ENCODE peak calls at places on chromosome 20, in seven cellular contexts. X is mucosa of gallbladder; U is Right ventricle myocardium superior; N is lower lobe of right lung; O is effector memory CD8-positive, alpha-beta T cell; Z is midbrain; C is T-helper 9 cell. A is an unnamed sample.

GRCh38 chr20:34516038-34516873 is at the start of gene DYNLRB1:
- DNase-seq in X (peak), U (peak), N (peak), O (peak), Z (peak), C (peak), A (peak)

GRCh38 chr20:9508696-9509178 is 5.7 kb upstream of the LAMP5 start:
- DNase-seq in X (no peak), U (no peak), N (no peak), O (no peak), Z (no peak), C (no peak), A (no peak)

GRCh38 chr20:8255945-8256632 is 124.0 kb downstream of the PLCB1 start:
- DNase-seq in X (no peak), U (no peak), N (peak), O (no peak), Z (no peak), C (no peak), A (no peak)

GRCh38 chr20:34515484-34516037 is 661 bp upstream of the DYNLRB1 start:
- DNase-seq in X (peak), U (no peak), N (peak), O (peak), Z (no peak), C (peak), A (peak)

GRCh38 chr20:64145458-64146300 is 18.6 kb upstream of the MYT1 start:
- DNase-seq in X (no peak), U (peak), N (peak), O (no peak), Z (no peak), C (no peak), A (no peak)

GRCh38 chr20:57250607-57251343 is 15.7 kb downstream of the BMP7 start:
- DNase-seq in X (no peak), U (no peak), N (no peak), O (no peak), Z (no peak), C (no peak), A (no peak)

GRCh38 chr20:50969912-50970311 is 11.3 kb downstream of the MOCS3 start:
- DNase-seq in X (no peak), U (no peak), N (no peak), O (no peak), Z (no peak), C (no peak), A (no peak)

GRCh38 chr20:33839591-33839990 is 28.4 kb downstream of the CHMP4B start:
- DNase-seq in X (peak), U (peak), N (no peak), O (no peak), Z (no peak), C (no peak), A (peak)

GRCh38 chr20:7908905-7909304 is 31.4 kb downstream of the HAO1 start:
- DNase-seq in X (no peak), U (no peak), N (no peak), O (no peak), Z (no peak), C (no peak), A (no peak)

GRCh38 chr20:63611646-63612045 is 15.3 kb downstream of the GMEB2 start:
- DNase-seq in X (no peak), U (no peak), N (no peak), O (no peak), Z (no peak), C (no peak), A (no peak)

GRCh38 chr20:44442298-44443070 is 33.2 kb upstream of the TTPAL start:
- DNase-seq in X (no peak), U (no peak), N (no peak), O (no peak), Z (no peak), C (no peak), A (peak)

GRCh38 chr20:35732644-35732982 is 9.4 kb downstream of the RBM39 start:
- DNase-seq in X (no peak), U (no peak), N (no peak), O (no peak), Z (no peak), C (no peak), A (no peak)

GRCh38 chr20:16821211-16822089 is 73.3 kb downstream of the OTOR start:
- DNase-seq in X (no peak), U (no peak), N (peak), O (peak), Z (peak), C (no peak), A (no peak)

GRCh38 chr20:47382746-47383145 is 26.2 kb upstream of the ZMYND8 start:
- DNase-seq in X (no peak), U (no peak), N (no peak), O (no peak), Z (no peak), C (no peak), A (no peak)

GRCh38 chr20:46797201-46797600 is 87.8 kb downstream of the SLC2A10 start:
- DNase-seq in X (no peak), U (no peak), N (no peak), O (no peak), Z (no peak), C (no peak), A (no peak)

GRCh38 chr20:19995220-19995863 is 21.8 kb upstream of the NAA20 start:
- DNase-seq in X (no peak), U (no peak), N (no peak), O (peak), Z (peak), C (peak), A (no peak)

GRCh38 chr20:58637466-58638198 is 13.5 kb upstream of the STX16 start:
- DNase-seq in X (no peak), U (no peak), N (no peak), O (no peak), Z (no peak), C (no peak), A (no peak)

GRCh38 chr20:18628330-18628941 is 40.6 kb downstream of the DTD1 start:
- DNase-seq in X (peak), U (no peak), N (no peak), O (no peak), Z (no peak), C (no peak), A (peak)

GRCh38 chr20:63024573-63025392 is 18.0 kb upstream of the BHLHE23 start:
- DNase-seq in X (no peak), U (peak), N (peak), O (no peak), Z (no peak), C (no peak), A (no peak)

GRCh38 chr20:63740501-63741353 is 1.2 kb downstream of the SLC2A4RG start:
- DNase-seq in X (peak), U (peak), N (peak), O (peak), Z (peak), C (no peak), A (peak)

GRCh38 chr20:32019156-32019510 is 8.9 kb downstream of the CCM2L start:
- DNase-seq in X (no peak), U (peak), N (peak), O (no peak), Z (no peak), C (no peak), A (no peak)

GRCh38 chr20:17369506-17369905 is 142.7 kb downstream of the PCSK2 start:
- DNase-seq in X (no peak), U (no peak), N (no peak), O (no peak), Z (no peak), C (no peak), A (no peak)

GRCh38 chr20:44714701-44715494 is at the start of gene CCN5:
- DNase-seq in X (peak), U (peak), N (peak), O (no peak), Z (peak), C (no peak), A (peak)

A was measured in colonic mucosa.